ENCODE peak calls at places on chromosomes 6 and 20, in four cellular contexts. One of them, this sample, is unnamed.
A peak's percentile ranks its signal among the peaks of the same experiment; 100 is the strongest.

GRCh38 chr6:126811307-126811706 is 307.2 kb upstream of the RSPO3 start:
- DNase-seq in cardiac fibroblast: peak; percentile 40
- DNase-seq in HFF-Myc: no peak
- DNase-seq in CD4-positive, alpha-beta T cell: no peak
- DNase-seq in this sample: no peak

GRCh38 chr6:158070513-158070912 is 88.8 kb downstream of the SYNJ2 start:
- DNase-seq in cardiac fibroblast: no peak
- DNase-seq in HFF-Myc: no peak
- DNase-seq in CD4-positive, alpha-beta T cell: no peak
- DNase-seq in this sample: no peak

GRCh38 chr6:109717971-109718370 is 26.9 kb downstream of the FIG4 start:
- DNase-seq in cardiac fibroblast: no peak
- DNase-seq in HFF-Myc: no peak
- DNase-seq in CD4-positive, alpha-beta T cell: no peak
- DNase-seq in this sample: no peak

GRCh38 chr20:11917663-11918062 is at the start of gene BTBD3:
- DNase-seq in cardiac fibroblast: peak; percentile 81
- DNase-seq in HFF-Myc: peak; percentile 31
- DNase-seq in CD4-positive, alpha-beta T cell: no peak
- DNase-seq in this sample: peak; percentile 32

GRCh38 chr20:31968299-31969126 is 562 bp downstream of the XKR7 start:
- DNase-seq in cardiac fibroblast: peak; percentile 73
- DNase-seq in HFF-Myc: no peak
- DNase-seq in CD4-positive, alpha-beta T cell: peak; percentile 79
- DNase-seq in this sample: no peak

GRCh38 chr6:135939216-135939610 is 87.7 kb downstream of the PDE7B start:
- DNase-seq in cardiac fibroblast: peak; percentile 46
- DNase-seq in HFF-Myc: no peak
- DNase-seq in CD4-positive, alpha-beta T cell: no peak
- DNase-seq in this sample: no peak

GRCh38 chr20:10328897-10329255 is 105.1 kb downstream of the MKKS start:
- DNase-seq in cardiac fibroblast: no peak
- DNase-seq in HFF-Myc: no peak
- DNase-seq in CD4-positive, alpha-beta T cell: no peak
- DNase-seq in this sample: peak; percentile 12

GRCh38 chr20:36582322-36582721 is 8.9 kb downstream of the TGIF2 start:
- DNase-seq in cardiac fibroblast: no peak
- DNase-seq in HFF-Myc: no peak
- DNase-seq in CD4-positive, alpha-beta T cell: no peak
- DNase-seq in this sample: no peak

GRCh38 chr6:16684896-16685554 is 76.2 kb downstream of the ATXN1 start:
- DNase-seq in cardiac fibroblast: peak; percentile 48
- DNase-seq in HFF-Myc: no peak
- DNase-seq in CD4-positive, alpha-beta T cell: no peak
- DNase-seq in this sample: no peak

GRCh38 chr20:51221791-51222408 is 199.0 kb upstream of the KCNG1 start:
- DNase-seq in cardiac fibroblast: peak; percentile 55
- DNase-seq in HFF-Myc: no peak
- DNase-seq in CD4-positive, alpha-beta T cell: no peak
- DNase-seq in this sample: no peak

GRCh38 chr20:18650224-18650623 is 62.4 kb downstream of the DTD1 start:
- DNase-seq in cardiac fibroblast: no peak
- DNase-seq in HFF-Myc: no peak
- DNase-seq in CD4-positive, alpha-beta T cell: no peak
- DNase-seq in this sample: no peak

GRCh38 chr6:40586800-40587201 is 363 bp downstream of the LRFN2 start:
- DNase-seq in cardiac fibroblast: peak; percentile 2
- DNase-seq in HFF-Myc: no peak
- DNase-seq in CD4-positive, alpha-beta T cell: no peak
- DNase-seq in this sample: no peak

GRCh38 chr6:82396964-82397761 is 33.5 kb downstream of the TPBG start:
- DNase-seq in cardiac fibroblast: peak; percentile 66
- DNase-seq in HFF-Myc: peak; percentile 90
- DNase-seq in CD4-positive, alpha-beta T cell: no peak
- DNase-seq in this sample: no peak

GRCh38 chr6:93142382-93142781 is 277.0 kb downstream of the EPHA7 start:
- DNase-seq in cardiac fibroblast: no peak
- DNase-seq in HFF-Myc: no peak
- DNase-seq in CD4-positive, alpha-beta T cell: no peak
- DNase-seq in this sample: no peak

GRCh38 chr6:7572213-7572943 is 17.6 kb upstream of the SNRNP48 start:
- DNase-seq in cardiac fibroblast: no peak
- DNase-seq in HFF-Myc: no peak
- DNase-seq in CD4-positive, alpha-beta T cell: no peak
- DNase-seq in this sample: no peak

GRCh38 chr6:15248451-15249370 is 2.8 kb downstream of the JARID2 start:
- DNase-seq in cardiac fibroblast: peak; percentile 98
- DNase-seq in HFF-Myc: no peak
- DNase-seq in CD4-positive, alpha-beta T cell: peak; percentile 93
- DNase-seq in this sample: peak; percentile 84

GRCh38 chr20:10261702-10262101 is 43.1 kb downstream of the SNAP25 start:
- DNase-seq in cardiac fibroblast: no peak
- DNase-seq in HFF-Myc: no peak
- DNase-seq in CD4-positive, alpha-beta T cell: no peak
- DNase-seq in this sample: no peak

GRCh38 chr6:156731436-156731835 is 45.7 kb upstream of the ARID1B start:
- DNase-seq in cardiac fibroblast: peak; percentile 29
- DNase-seq in HFF-Myc: peak; percentile 49
- DNase-seq in CD4-positive, alpha-beta T cell: no peak
- DNase-seq in this sample: no peak

GRCh38 chr6:68040312-68040778 is 594.7 kb upstream of the ADGRB3 start:
- DNase-seq in cardiac fibroblast: peak; percentile 21
- DNase-seq in HFF-Myc: no peak
- DNase-seq in CD4-positive, alpha-beta T cell: no peak
- DNase-seq in this sample: no peak

GRCh38 chr6:18028332-18028731 is 40.9 kb upstream of the KIF13A start:
- DNase-seq in cardiac fibroblast: no peak
- DNase-seq in HFF-Myc: no peak
- DNase-seq in CD4-positive, alpha-beta T cell: no peak
- DNase-seq in this sample: no peak

GRCh38 chr6:156821707-156822106 is 44.5 kb downstream of the ARID1B start:
- DNase-seq in cardiac fibroblast: no peak
- DNase-seq in HFF-Myc: no peak
- DNase-seq in CD4-positive, alpha-beta T cell: no peak
- DNase-seq in this sample: no peak

GRCh38 chr6:101070044-101070608 is 189.0 kb upstream of the ASCC3 start:
- DNase-seq in cardiac fibroblast: no peak
- DNase-seq in HFF-Myc: no peak
- DNase-seq in CD4-positive, alpha-beta T cell: no peak
- DNase-seq in this sample: no peak

GRCh38 chr20:17883592-17884317 is 84.8 kb downstream of the SNX5 start:
- DNase-seq in cardiac fibroblast: no peak
- DNase-seq in HFF-Myc: no peak
- DNase-seq in CD4-positive, alpha-beta T cell: no peak
- DNase-seq in this sample: no peak

GRCh38 chr20:18188446-18188845 is 50.8 kb downstream of the KAT14 start:
- DNase-seq in cardiac fibroblast: peak; percentile 28
- DNase-seq in HFF-Myc: no peak
- DNase-seq in CD4-positive, alpha-beta T cell: no peak
- DNase-seq in this sample: no peak

GRCh38 chr6:115898246-115898645 is 162.4 kb downstream of the FRK start:
- DNase-seq in cardiac fibroblast: peak; percentile 4
- DNase-seq in HFF-Myc: no peak
- DNase-seq in CD4-positive, alpha-beta T cell: no peak
- DNase-seq in this sample: no peak

GRCh38 chr6:38824243-38824894 is 109.3 kb downstream of the DNAH8 start:
- DNase-seq in cardiac fibroblast: no peak
- DNase-seq in HFF-Myc: no peak
- DNase-seq in CD4-positive, alpha-beta T cell: no peak
- DNase-seq in this sample: no peak

GRCh38 chr20:50369225-50370035 is 140.8 kb upstream of the PTPN1 start:
- DNase-seq in cardiac fibroblast: no peak
- DNase-seq in HFF-Myc: no peak
- DNase-seq in CD4-positive, alpha-beta T cell: no peak
- DNase-seq in this sample: no peak

GRCh38 chr6:144330588-144330987 is 45.5 kb downstream of the UTRN start:
- DNase-seq in cardiac fibroblast: no peak
- DNase-seq in HFF-Myc: no peak
- DNase-seq in CD4-positive, alpha-beta T cell: no peak
- DNase-seq in this sample: no peak

GRCh38 chr6:84260186-84260585 is 32.7 kb upstream of the CEP162 start:
- DNase-seq in cardiac fibroblast: no peak
- DNase-seq in HFF-Myc: no peak
- DNase-seq in CD4-positive, alpha-beta T cell: no peak
- DNase-seq in this sample: no peak

GRCh38 chr20:4066551-4066950 is 51.2 kb upstream of the RNF24 start:
- DNase-seq in cardiac fibroblast: no peak
- DNase-seq in HFF-Myc: no peak
- DNase-seq in CD4-positive, alpha-beta T cell: no peak
- DNase-seq in this sample: no peak

GRCh38 chr6:112501705-112502104 is 154.6 kb downstream of the RFPL4B start:
- DNase-seq in cardiac fibroblast: peak; percentile 70
- DNase-seq in HFF-Myc: no peak
- DNase-seq in CD4-positive, alpha-beta T cell: no peak
- DNase-seq in this sample: no peak

GRCh38 chr6:131262060-131262459 is 126.8 kb downstream of the AKAP7 start:
- DNase-seq in cardiac fibroblast: no peak
- DNase-seq in HFF-Myc: no peak
- DNase-seq in CD4-positive, alpha-beta T cell: no peak
- DNase-seq in this sample: no peak

GRCh38 chr6:80523531-80523970 is 417.1 kb downstream of the BCKDHB start:
- DNase-seq in cardiac fibroblast: peak; percentile 44
- DNase-seq in HFF-Myc: no peak
- DNase-seq in CD4-positive, alpha-beta T cell: no peak
- DNase-seq in this sample: no peak

GRCh38 chr6:144395014-144395413 is 109.9 kb downstream of the UTRN start:
- DNase-seq in cardiac fibroblast: no peak
- DNase-seq in HFF-Myc: no peak
- DNase-seq in CD4-positive, alpha-beta T cell: no peak
- DNase-seq in this sample: no peak